ENCODE peak calls at places on chromosomes 7 and 10, in nine cellular contexts. K is IMR-90, J is bronchial epithelial cell, B is iPS DF 6.9, A is H9, T is heart right ventricle, U is colonic mucosa, W is body of pancreas, L is HCT116. R is an unnamed sample. For H3K27me3, the result is how much of the 10 kb centered on the place peaks cover.

GRCh38 chr7:4267326-4268039 is 414.6 kb upstream of the FOXK1 start:
- DNase-seq in K (no peak), J (no peak), B (no peak), A (no peak), T (no peak), U (peak), W (no peak), L (no peak), R (no peak)

GRCh38 chr10:18211862-18212261 is 71.6 kb downstream of the CACNB2 start:
- DNase-seq in K (no peak), J (no peak), B (no peak), A (no peak), T (no peak), U (no peak), W (peak), L (no peak), R (no peak)

GRCh38 chr10:79311581-79312407 is 35.5 kb upstream of the PPIF start:
- DNase-seq in K (no peak), J (no peak), B (no peak), A (no peak), T (no peak), U (no peak), W (no peak), L (no peak), R (no peak)

GRCh38 chr7:33873518-33873917 is 31.8 kb upstream of the BMPER start:
- DNase-seq in K (no peak), J (no peak), B (no peak), A (no peak), T (no peak), U (no peak), W (no peak), L (no peak), R (no peak)

GRCh38 chr10:44864042-44864436 is 47.1 kb upstream of the TMEM72 start:
- DNase-seq in K (no peak), J (no peak), B (no peak), A (peak), T (no peak), U (peak), W (peak), L (no peak), R (no peak)

GRCh38 chr7:99558306-99559275 is at the start of gene ZNF655:
- DNase-seq in K (peak), J (peak), B (peak), A (peak), T (peak), U (peak), W (peak), L (peak), R (peak)

GRCh38 chr7:30869794-30870491 is 41.7 kb upstream of the AQP1 start:
- DNase-seq in K (peak), J (no peak), B (no peak), A (no peak), T (peak), U (no peak), W (no peak), L (no peak), R (no peak)

GRCh38 chr7:20352573-20353304 is 22.0 kb downstream of the ITGB8 start:
- DNase-seq in K (peak), J (peak), B (no peak), A (no peak), T (no peak), U (no peak), W (no peak), L (peak), R (no peak)

GRCh38 chr7:131556055-131556911 is at the start of gene PODXL:
- DNase-seq in K (peak), J (no peak), B (no peak), A (peak), T (peak), U (peak), W (peak), L (no peak), R (no peak)

GRCh38 chr10:77643795-77644468 is 6.3 kb upstream of the KCNMA1 start:
- DNase-seq in K (peak), J (peak), B (peak), A (peak), T (no peak), U (peak), W (no peak), L (peak), R (no peak)
- H3K27me3 ChIP-seq in K (under half), J (under half), B (under half), A (under half), T (under half), U (under half), W (under half), L (under half), R (under half)

GRCh38 chr7:116674508-116675173 is 2.6 kb downstream of the MET start:
- DNase-seq in K (peak), J (peak), B (no peak), A (no peak), T (no peak), U (no peak), W (no peak), L (no peak), R (no peak)
- H3K27me3 ChIP-seq in K (under half), J (under half), B (under half), A (under half), T (under half), U (under half), W (under half), L (under half), R (under half)

DNA sequence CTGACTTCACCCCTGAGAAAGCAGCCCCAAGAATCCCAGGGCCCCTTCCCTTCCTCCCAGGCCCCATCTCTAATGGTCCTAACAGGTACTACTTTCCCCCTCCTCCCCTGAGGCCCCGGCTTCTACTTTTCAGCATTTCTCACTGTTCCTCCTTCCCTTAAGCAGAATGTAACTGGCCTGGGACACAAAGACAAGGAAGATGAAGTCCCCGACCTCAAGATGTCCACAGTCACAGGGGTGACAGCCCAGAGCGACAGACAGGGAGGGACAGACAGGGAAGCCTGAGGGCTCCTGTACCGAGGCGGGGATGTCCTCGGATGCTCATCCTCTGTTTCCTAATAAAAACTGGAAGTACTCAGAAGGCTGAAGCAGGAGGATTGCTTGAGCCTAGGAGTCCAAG is 11.6 kb downstream of the AOC1 start:
- DNase-seq in K (no peak), J (no peak), B (no peak), A (no peak), T (no peak), U (no peak), W (no peak), L (no peak), R (no peak)
- H3K27me3 ChIP-seq in K (under half), J (under half), B (under half), A (under half), T (under half), U (under half), W (under half), L (under half), R (under half)

DNA sequence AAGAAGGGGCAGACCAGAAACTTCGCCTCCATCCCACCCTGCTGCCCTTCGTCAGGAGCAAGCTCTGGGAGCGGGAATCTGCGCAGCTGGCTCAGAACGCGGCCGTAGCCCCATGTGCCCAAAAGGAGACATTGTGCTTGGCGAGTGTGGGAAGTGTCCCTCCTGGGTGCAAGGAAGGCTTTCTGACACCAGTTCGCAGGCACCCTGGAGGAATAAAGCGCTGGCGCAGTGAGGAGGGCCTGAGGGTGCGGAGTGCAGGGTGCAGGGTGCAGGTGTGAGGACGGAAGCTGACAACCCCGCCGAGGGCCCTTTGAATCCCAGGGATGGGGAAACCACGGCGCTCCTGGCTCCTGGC is 811 bp downstream of the SLIT1 start:
- DNase-seq in K (no peak), J (no peak), B (no peak), A (no peak), T (no peak), U (no peak), W (no peak), L (no peak), R (no peak)
- H3K27me3 ChIP-seq in K (half or more), J (under half), B (under half), A (under half), T (half or more), U (under half), W (under half), L (under half), R (under half)

DNA sequence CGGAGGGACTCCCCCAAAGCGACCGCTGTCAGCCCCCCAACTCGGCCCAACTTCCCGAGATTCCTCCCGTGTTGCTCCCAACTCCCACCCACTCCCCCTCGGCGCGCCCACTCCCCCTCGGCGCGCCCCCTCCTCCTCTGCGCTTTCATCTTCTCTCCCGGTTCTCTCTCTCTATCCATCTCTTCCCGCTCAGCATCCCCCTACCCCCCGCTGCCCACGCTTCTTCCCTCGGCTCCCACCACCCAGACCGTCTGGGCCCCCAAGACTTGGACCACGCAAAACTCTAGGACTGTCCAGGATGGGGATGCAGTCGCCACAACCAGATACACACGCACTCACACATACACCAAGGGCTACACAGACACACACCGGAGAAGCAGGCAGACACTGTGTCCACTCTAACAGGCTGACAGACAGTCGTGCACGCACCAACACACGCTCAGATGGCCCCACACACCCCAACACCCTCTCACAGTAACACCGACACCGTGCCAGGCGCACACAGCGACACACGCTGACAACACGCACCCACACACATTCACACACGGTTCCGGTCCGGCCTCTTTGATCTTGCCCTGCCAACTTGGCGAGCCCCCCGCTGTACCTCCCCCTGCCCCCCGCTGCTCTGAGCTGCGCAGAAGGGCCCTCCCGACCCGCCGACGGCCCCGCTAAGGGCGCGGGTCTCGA is 1.1 kb downstream of the GRID1 start:
- DNase-seq in K (no peak), J (no peak), B (no peak), A (peak), T (no peak), U (no peak), W (no peak), L (no peak), R (no peak)
- H3K27me3 ChIP-seq in K (half or more), J (under half), B (half or more), A (half or more), T (half or more), U (half or more), W (under half), L (under half), R (under half)

GRCh38 chr7:37018954-37019353 is 294.7 kb upstream of the AOAH start:
- DNase-seq in K (no peak), J (no peak), B (no peak), A (no peak), T (no peak), U (no peak), W (no peak), L (no peak), R (no peak)

GRCh38 chr7:37016073-37016878 is 292.0 kb upstream of the AOAH start:
- DNase-seq in K (no peak), J (no peak), B (no peak), A (no peak), T (no peak), U (no peak), W (no peak), L (no peak), R (no peak)

GRCh38 chr7:37011151-37011890 is 287.0 kb upstream of the AOAH start:
- DNase-seq in K (no peak), J (no peak), B (no peak), A (no peak), T (no peak), U (no peak), W (no peak), L (no peak), R (no peak)

DNA sequence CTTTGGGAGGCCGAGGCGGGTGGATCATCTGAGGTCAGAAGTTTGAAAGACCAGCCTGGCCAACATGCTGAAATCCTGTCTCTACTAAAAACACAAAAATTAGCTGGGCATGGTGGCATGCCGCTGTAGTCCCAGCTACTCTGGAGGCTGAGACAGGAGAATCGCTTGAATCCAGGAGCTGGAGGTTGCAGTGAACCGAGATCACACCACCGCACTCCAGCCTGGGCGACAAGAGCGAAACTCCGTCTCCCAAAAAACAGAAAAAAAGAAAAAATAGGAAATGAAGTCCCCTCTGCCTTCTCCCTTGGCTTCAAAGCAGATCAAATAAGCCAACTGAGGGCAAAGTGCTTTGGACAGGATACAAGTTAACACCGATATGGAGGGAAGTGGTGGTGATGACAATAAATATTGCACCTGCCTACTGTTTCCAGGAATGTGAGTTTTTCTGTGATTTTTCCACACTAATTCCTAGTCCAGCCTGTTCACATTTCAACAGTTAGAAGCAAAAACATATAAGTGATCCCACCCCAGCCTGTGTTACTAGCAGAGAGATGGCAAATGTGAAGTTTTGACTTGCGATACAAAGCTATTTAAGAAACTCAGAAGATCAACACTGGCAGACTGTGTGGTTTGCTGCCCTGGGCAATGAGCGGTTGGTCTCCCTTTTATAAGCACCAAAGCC is 291.2 kb upstream of the AOAH start:
- DNase-seq in K (no peak), J (no peak), B (no peak), A (no peak), T (no peak), U (no peak), W (no peak), L (no peak), R (no peak)
- H3K27me3 ChIP-seq in K (under half), J (under half), B (under half), A (under half), T (under half), U (under half), W (under half), L (under half), R (under half)

DNA sequence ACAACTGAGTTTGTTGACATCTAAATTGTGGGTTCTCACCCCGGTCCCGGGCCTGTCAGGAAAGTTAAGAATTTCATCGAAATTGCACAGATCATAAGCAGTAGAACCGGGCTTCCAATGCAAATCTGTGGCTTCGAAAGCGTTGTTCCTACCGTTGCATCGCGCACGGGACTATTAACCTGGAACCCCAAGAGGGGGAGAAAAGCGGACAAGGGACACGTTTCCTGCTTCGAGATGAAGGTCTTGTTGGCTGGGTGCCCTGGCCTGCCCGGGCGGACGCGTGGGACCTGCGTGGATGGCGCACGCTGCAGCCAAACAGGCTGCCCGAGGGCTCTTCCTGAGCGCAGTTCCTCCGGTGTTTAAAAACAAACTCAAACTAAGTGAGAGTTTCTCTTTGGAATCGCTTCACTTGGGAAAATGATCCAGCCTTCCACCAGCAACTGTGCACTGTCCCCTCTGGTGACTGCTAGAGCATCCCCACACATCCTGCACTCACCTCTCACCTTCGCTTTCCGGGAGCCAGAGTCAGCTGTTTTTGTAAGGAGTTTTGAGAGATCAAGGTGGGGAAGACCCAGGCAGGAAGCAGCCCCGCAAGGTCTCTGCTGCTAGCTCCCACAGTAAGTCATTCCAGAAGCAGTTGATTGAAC is 5.1 kb upstream of the TBX20 start:
- DNase-seq in K (no peak), J (no peak), B (no peak), A (no peak), T (no peak), U (no peak), W (no peak), L (no peak), R (no peak)
- H3K27me3 ChIP-seq in K (half or more), J (half or more), B (half or more), A (half or more), T (under half), U (half or more), W (under half), L (under half), R (under half)

R was measured in thoracic aorta.